ENCODE peak calls at places on chromosomes 7 and 10, in six cellular contexts. X, Q, H, T, A and C are unnamed samples.

GRCh38 chr10:101560293-101561067 is 27.6 kb downstream of the POLL start:
- DNase-seq in Q (no peak), H (no peak), A (no peak), T (no peak), X (no peak), C (no peak)

GRCh38 chr10:89861584-89862287 is 160.3 kb downstream of the KIF20B start:
- DNase-seq in A (no peak), T (no peak), X (no peak), Q (no peak), H (peak), C (no peak)

GRCh38 chr10:94133239-94133638 is 139.5 kb downstream of the PLCE1 start:
- DNase-seq in H (no peak), A (no peak), Q (no peak), X (no peak), T (peak), C (peak)

GRCh38 chr7:147584771-147585193 is 1005.8 kb upstream of the C7orf33 start:
- DNase-seq in T (no peak), X (no peak), H (no peak), A (no peak), Q (no peak), C (no peak)

GRCh38 chr10:74651565-74651964 is 174.8 kb upstream of the KAT6B start:
- DNase-seq in H (no peak), Q (no peak), T (no peak), A (no peak), X (no peak), C (no peak)

GRCh38 chr7:87328281-87328680 is 17.2 kb upstream of the CROT start:
- DNase-seq in H (no peak), T (no peak), A (no peak), X (no peak), Q (no peak), C (no peak)

GRCh38 chr7:138785587-138786437 is 12.0 kb upstream of the TMEM213 start:
- DNase-seq in H (no peak), Q (no peak), X (no peak), T (no peak), A (no peak), C (no peak)

GRCh38 chr10:19659920-19660655 is 156.1 kb upstream of the PLXDC2 start:
- DNase-seq in T (no peak), X (no peak), Q (no peak), A (no peak), H (no peak), C (no peak)

GRCh38 chr10:24449334-24449740 is 240.4 kb downstream of the KIAA1217 start:
- DNase-seq in T (no peak), Q (no peak), H (no peak), A (no peak), X (no peak), C (no peak)

GRCh38 chr10:48533540-48533939 is 71.3 kb downstream of the ARHGAP22 start:
- DNase-seq in X (no peak), T (no peak), A (no peak), Q (no peak), H (no peak), C (no peak)

GRCh38 chr7:70458195-70458695 is 673.7 kb upstream of the GALNT17 start:
- DNase-seq in H (no peak), T (no peak), Q (no peak), X (no peak), A (no peak), C (no peak)